ENCODE peak calls at places on chromosomes 4 and X, in nine cellular contexts. B is fibroblast of pulmonary artery, N is ovary, P is fibroblast of mammary gland, L is GM13976, K is colonic mucosa, S is AG09309, V is heart left ventricle, D is bronchial epithelial cell. A is an unnamed sample.

GRCh38 chrX:72110051-72110926 is 21.4 kb downstream of the RTL5 start:
- DNase-seq in P (peak; percentile 45), D (no peak), V (no peak), B (no peak), K (no peak), N (no peak), L (no peak), S (no peak), A (no peak)

GRCh38 chrX:136767104-136767941 is 13.4 kb downstream of the ARHGEF6 start:
- DNase-seq in L (peak; percentile 68), V (peak; percentile 84), N (peak; percentile 63), K (peak; percentile 34), D (no peak), S (no peak), B (peak; percentile 59), P (peak; percentile 49), A (peak; percentile 71)

GRCh38 chr4:29734785-29735184 is 985.4 kb upstream of the PCDH7 start:
- DNase-seq in P (no peak), K (no peak), D (no peak), L (no peak), B (no peak), S (no peak), V (no peak), N (no peak), A (no peak)

GRCh38 chr4:139146926-139147547 is 30.0 kb downstream of the ELF2 start:
- DNase-seq in N (no peak), V (no peak), D (no peak), L (no peak), P (no peak), K (no peak), B (no peak), S (no peak), A (no peak)

GRCh38 chrX:40310016-40310415 is 212.3 kb upstream of the BCOR start:
- DNase-seq in N (peak; percentile 44), B (no peak), V (no peak), D (no peak), S (no peak), K (no peak), L (no peak), P (no peak), A (no peak)

GRCh38 chr4:168993724-168994510 is 16.1 kb downstream of the CBR4 start:
- DNase-seq in L (no peak), S (peak; percentile 42), V (no peak), B (no peak), P (peak; percentile 53), K (no peak), N (no peak), D (no peak), A (no peak)

GRCh38 chr4:150818661-150819060 is 196.4 kb downstream of the LRBA start:
- DNase-seq in L (no peak), K (no peak), P (peak; percentile 26), N (no peak), S (no peak), B (peak; percentile 61), D (peak; percentile 55), V (no peak), A (no peak)

GRCh38 chrX:2500681-2501151 is at the start of the genes DHRSX and ZBED1:
- DNase-seq in K (peak; percentile 43), N (peak; percentile 66), L (peak; percentile 91), D (no peak), B (peak; percentile 26), S (no peak), V (peak; percentile 45), P (no peak), A (no peak)

GRCh38 chrX:37553476-37553875 is 18.0 kb upstream of the LANCL3 start:
- DNase-seq in P (no peak), V (no peak), D (no peak), N (no peak), S (no peak), B (no peak), K (no peak), L (no peak), A (no peak)

GRCh38 chr4:122776916-122777315 is 44.4 kb downstream of the BBS12 start:
- DNase-seq in B (peak; percentile 49), D (peak; percentile 80), N (no peak), V (no peak), L (no peak), K (peak; percentile 70), S (no peak), P (no peak), A (no peak)

GRCh38 chr4:2650276-2650675 is 105.9 kb downstream of the TNIP2 start:
- DNase-seq in P (no peak), N (no peak), L (no peak), K (no peak), D (no peak), B (no peak), V (no peak), S (no peak), A (no peak)

GRCh38 chrX:21946925-21947641 is 6.6 kb downstream of the SMS start:
- DNase-seq in L (no peak), K (no peak), D (peak; percentile 42), P (peak; percentile 53), S (no peak), N (no peak), B (peak; percentile 57), V (no peak), A (no peak)

GRCh38 chrX:40663880-40664630 is 16.7 kb upstream of the CXorf38 start:
- DNase-seq in S (no peak), L (no peak), V (no peak), D (no peak), P (peak; percentile 39), N (no peak), B (peak; percentile 46), K (no peak), A (no peak)

GRCh38 chr4:26175905-26176304 is 144.9 kb upstream of the RBPJ start:
- DNase-seq in K (no peak), S (no peak), L (no peak), B (no peak), V (no peak), N (no peak), D (no peak), P (no peak), A (no peak)

GRCh38 chrX:40434947-40435346 is 145.8 kb upstream of the ATP6AP2 start:
- DNase-seq in B (peak; percentile 39), P (peak; percentile 24), L (no peak), V (peak; percentile 36), D (no peak), N (peak; percentile 50), K (no peak), S (no peak), A (no peak)

GRCh38 chr4:100257567-100257966 is 67.3 kb upstream of the DDIT4L start:
- DNase-seq in N (no peak), S (no peak), B (no peak), L (no peak), K (no peak), V (no peak), P (no peak), D (peak; percentile 66), A (no peak)

GRCh38 chr4:140135529-140136021 is 18.4 kb downstream of the MAML3 start:
- DNase-seq in B (peak; percentile 52), D (no peak), S (no peak), K (no peak), N (peak; percentile 80), V (peak; percentile 53), P (peak; percentile 42), L (no peak), A (no peak)

GRCh38 chr4:6349896-6350295 is 80.2 kb downstream of the WFS1 start:
- DNase-seq in L (no peak), V (no peak), P (peak; percentile 19), N (no peak), B (no peak), D (no peak), S (no peak), K (no peak), A (no peak)

GRCh38 chrX:39167791-39168190 is 366.5 kb downstream of the MID1IP1 start:
- DNase-seq in N (no peak), S (no peak), D (no peak), P (no peak), V (no peak), B (no peak), K (no peak), L (no peak), A (no peak)

DNA sequence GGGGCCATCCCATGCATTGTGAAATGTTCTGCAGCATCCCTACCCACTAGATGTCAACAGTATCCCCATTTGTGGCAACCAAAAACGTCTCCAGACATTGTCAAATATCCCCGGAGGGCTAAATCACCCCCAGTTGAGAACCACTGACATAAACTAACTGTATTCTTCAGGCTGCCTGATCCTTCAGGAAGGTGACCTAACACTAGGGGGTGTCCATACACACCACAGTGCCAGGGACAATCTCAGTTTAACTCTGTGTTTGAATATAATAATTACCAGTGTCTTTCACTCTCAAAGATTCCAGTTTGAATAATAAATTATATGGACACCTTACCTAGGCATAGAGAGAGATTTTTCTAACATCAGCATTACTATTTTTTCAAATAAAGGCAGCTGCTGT is 6.4 kb downstream of the ACE2 start:
- DNase-seq in D (no peak), V (no peak), L (no peak), P (no peak), B (no peak), N (no peak), S (no peak), K (no peak), A (no peak)
- TF ChIP-seq CTCF in D (peak; percentile 24), V (peak; percentile 24), L (no peak), P (peak; percentile 28), B (no peak), N (no peak), S (peak; percentile 10), K (no peak), A (peak; percentile 28)

DNA sequence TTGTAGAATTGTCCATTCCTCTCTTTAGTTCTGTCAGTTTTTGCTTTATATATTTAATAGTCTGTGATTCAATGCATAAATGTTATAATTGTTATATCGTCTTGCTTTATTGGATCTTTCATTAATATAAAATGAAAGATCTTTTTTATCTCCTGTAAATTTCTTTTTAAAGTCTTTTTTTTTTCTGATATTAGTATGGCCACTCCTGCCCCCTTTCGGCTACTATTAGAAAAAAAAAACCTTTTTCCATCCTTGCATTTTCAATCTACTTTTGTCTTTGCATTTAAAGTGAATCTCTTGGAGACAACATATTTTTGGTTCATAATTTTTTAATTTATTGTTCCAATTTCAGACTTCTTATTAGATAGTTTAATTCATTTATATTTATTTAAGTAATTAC is 677.4 kb upstream of the NDST4 start:
- DNase-seq in L (no peak), S (no peak), V (no peak), K (no peak), D (no peak), N (no peak), B (no peak), P (no peak), A (no peak)
- TF ChIP-seq CTCF in L (no peak), S (no peak), V (no peak), K (no peak), D (no peak), N (no peak), B (no peak), P (no peak), A (peak; percentile 51)

GRCh38 chr4:179597301-179597700 is 2155.1 kb upstream of the AGA start:
- DNase-seq in V (no peak), B (no peak), S (no peak), P (no peak), D (no peak), N (no peak), L (no peak), K (no peak), A (no peak)
- TF ChIP-seq CTCF in V (no peak), B (no peak), S (no peak), P (no peak), D (no peak), N (no peak), L (no peak), K (no peak), A (no peak)

GRCh38 chr4:19026281-19026680 is 1004.7 kb upstream of the LCORL start:
- DNase-seq in N (no peak), P (no peak), S (no peak), K (no peak), V (no peak), D (no peak), L (no peak), B (peak; percentile 40), A (no peak)
- TF ChIP-seq CTCF in N (no peak), P (no peak), S (no peak), K (no peak), V (no peak), D (no peak), L (no peak), B (no peak), A (no peak)